ENCODE peak calls at places on chromosomes 6 and 20, in ten cellular contexts. One of them, this sample, is unnamed.

GRCh38 chr6:7701212-7701834 is 24.6 kb upstream of the BMP6 start:
- DNase-seq in sigmoid colon: no peak
- DNase-seq in HepG2: no peak
- DNase-seq in breast epithelium: no peak
- DNase-seq in RWPE1: no peak
- DNase-seq in BE2C: no peak
- DNase-seq in pancreas: no peak
- DNase-seq in GM12865: no peak
- DNase-seq in CD8-positive, alpha-beta T cell: no peak
- DNase-seq in astrocyte of the cerebellum: no peak
- DNase-seq in this sample: no peak

GRCh38 chr6:6861995-6862394 is 245.8 kb upstream of the RREB1 start:
- DNase-seq in CD8-positive, alpha-beta T cell: no peak
- DNase-seq in GM12865: no peak
- DNase-seq in pancreas: no peak
- DNase-seq in RWPE1: no peak
- DNase-seq in astrocyte of the cerebellum: no peak
- DNase-seq in breast epithelium: no peak
- DNase-seq in sigmoid colon: no peak
- DNase-seq in BE2C: no peak
- DNase-seq in HepG2: no peak
- DNase-seq in this sample: no peak

GRCh38 chr6:75403563-75403962 is 90.0 kb downstream of the FILIP1 start:
- DNase-seq in astrocyte of the cerebellum: no peak
- DNase-seq in RWPE1: no peak
- DNase-seq in pancreas: no peak
- DNase-seq in CD8-positive, alpha-beta T cell: no peak
- DNase-seq in BE2C: no peak
- DNase-seq in HepG2: no peak
- DNase-seq in sigmoid colon: no peak
- DNase-seq in breast epithelium: no peak
- DNase-seq in GM12865: no peak
- DNase-seq in this sample: no peak

GRCh38 chr20:57138198-57138995 is 128.0 kb downstream of the BMP7 start:
- DNase-seq in CD8-positive, alpha-beta T cell: no peak
- DNase-seq in BE2C: no peak
- DNase-seq in HepG2: no peak
- DNase-seq in breast epithelium: no peak
- DNase-seq in sigmoid colon: no peak
- DNase-seq in RWPE1: no peak
- DNase-seq in GM12865: no peak
- DNase-seq in pancreas: no peak
- DNase-seq in astrocyte of the cerebellum: no peak
- DNase-seq in this sample: no peak

GRCh38 chr20:43658068-43658722 is 8.7 kb upstream of the MYBL2 start:
- DNase-seq in GM12865: peak
- DNase-seq in HepG2: peak
- DNase-seq in CD8-positive, alpha-beta T cell: no peak
- DNase-seq in breast epithelium: no peak
- DNase-seq in BE2C: peak
- DNase-seq in astrocyte of the cerebellum: no peak
- DNase-seq in pancreas: no peak
- DNase-seq in sigmoid colon: no peak
- DNase-seq in RWPE1: peak
- DNase-seq in this sample: no peak

GRCh38 chr6:41022294-41022693 is 16.7 kb downstream of the UNC5CL start:
- DNase-seq in sigmoid colon: no peak
- DNase-seq in BE2C: no peak
- DNase-seq in astrocyte of the cerebellum: no peak
- DNase-seq in pancreas: no peak
- DNase-seq in breast epithelium: no peak
- DNase-seq in RWPE1: no peak
- DNase-seq in CD8-positive, alpha-beta T cell: no peak
- DNase-seq in HepG2: no peak
- DNase-seq in GM12865: no peak
- DNase-seq in this sample: no peak

GRCh38 chr6:30483677-30484279 is 5.5 kb upstream of the HLA-E start:
- DNase-seq in HepG2: peak
- DNase-seq in CD8-positive, alpha-beta T cell: no peak
- DNase-seq in RWPE1: no peak
- DNase-seq in pancreas: peak
- DNase-seq in GM12865: peak
- DNase-seq in astrocyte of the cerebellum: peak
- DNase-seq in sigmoid colon: no peak
- DNase-seq in breast epithelium: no peak
- DNase-seq in BE2C: peak
- DNase-seq in this sample: no peak

GRCh38 chr6:157410088-157410487 is 29.1 kb downstream of the ZDHHC14 start:
- DNase-seq in RWPE1: no peak
- DNase-seq in BE2C: no peak
- DNase-seq in HepG2: no peak
- DNase-seq in GM12865: no peak
- DNase-seq in astrocyte of the cerebellum: peak
- DNase-seq in sigmoid colon: no peak
- DNase-seq in pancreas: no peak
- DNase-seq in breast epithelium: no peak
- DNase-seq in CD8-positive, alpha-beta T cell: no peak
- DNase-seq in this sample: no peak

DNA sequence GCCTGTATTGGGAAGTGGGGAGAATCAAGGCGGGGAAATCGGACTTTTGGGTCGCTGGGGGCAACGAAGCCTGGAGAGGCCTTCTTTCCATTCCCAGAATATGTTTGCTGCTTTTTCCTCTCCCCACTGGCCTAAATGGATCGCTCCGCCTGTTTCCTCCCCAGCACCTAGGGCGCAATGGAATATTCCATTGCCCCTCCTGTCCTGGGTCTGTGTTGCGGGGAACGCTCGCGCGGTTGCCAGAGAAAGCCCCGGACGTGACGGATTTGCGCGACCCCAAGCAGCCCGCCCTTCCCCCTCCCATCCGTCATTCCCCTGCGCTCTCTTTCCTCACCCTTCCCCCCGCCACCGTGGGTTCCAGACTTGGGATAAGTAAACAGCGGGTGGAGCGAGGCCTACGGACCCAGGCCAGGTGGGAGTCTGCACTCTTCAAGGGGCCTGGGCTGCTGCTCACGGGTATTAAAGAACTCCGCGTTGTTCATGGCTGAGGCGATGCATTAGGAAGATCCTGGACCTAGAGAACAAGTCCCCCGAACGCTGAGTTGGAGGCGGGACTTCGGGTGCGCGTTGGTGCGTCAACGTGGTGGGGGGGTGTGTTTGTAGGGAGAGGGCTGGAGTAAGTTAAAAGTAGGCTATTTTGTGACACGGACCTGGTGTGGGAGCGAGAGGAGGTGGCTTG is at the start of gene PPT2:
- DNase-seq in GM12865: peak
- DNase-seq in breast epithelium: peak
- DNase-seq in sigmoid colon: peak
- DNase-seq in BE2C: peak
- DNase-seq in HepG2: peak
- DNase-seq in astrocyte of the cerebellum: peak
- DNase-seq in CD8-positive, alpha-beta T cell: peak
- DNase-seq in RWPE1: peak
- DNase-seq in pancreas: peak
- DNase-seq in this sample: peak
- TF ChIP-seq CTCF in GM12865: no peak
- TF ChIP-seq CTCF in breast epithelium: no peak
- TF ChIP-seq CTCF in sigmoid colon: peak
- TF ChIP-seq CTCF in BE2C: no peak
- TF ChIP-seq CTCF in HepG2: peak
- TF ChIP-seq CTCF in astrocyte of the cerebellum: no peak
- TF ChIP-seq CTCF in CD8-positive, alpha-beta T cell: no peak
- TF ChIP-seq CTCF in RWPE1: no peak
- TF ChIP-seq CTCF in pancreas: no peak
- TF ChIP-seq CTCF in this sample: no peak

GRCh38 chr6:108561742-108562502 is 1.2 kb downstream of the FOXO3 start:
- DNase-seq in breast epithelium: no peak
- DNase-seq in HepG2: peak
- DNase-seq in GM12865: no peak
- DNase-seq in BE2C: peak
- DNase-seq in sigmoid colon: peak
- DNase-seq in CD8-positive, alpha-beta T cell: no peak
- DNase-seq in pancreas: peak
- DNase-seq in RWPE1: peak
- DNase-seq in astrocyte of the cerebellum: no peak
- DNase-seq in this sample: no peak

GRCh38 chr6:108564178-108564577 is 3.5 kb downstream of the FOXO3 start:
- DNase-seq in pancreas: no peak
- DNase-seq in HepG2: no peak
- DNase-seq in GM12865: peak
- DNase-seq in breast epithelium: no peak
- DNase-seq in BE2C: no peak
- DNase-seq in astrocyte of the cerebellum: peak
- DNase-seq in sigmoid colon: no peak
- DNase-seq in RWPE1: peak
- DNase-seq in CD8-positive, alpha-beta T cell: no peak
- DNase-seq in this sample: no peak

GRCh38 chr6:108563292-108563691 is 2.6 kb downstream of the FOXO3 start:
- DNase-seq in pancreas: no peak
- DNase-seq in breast epithelium: no peak
- DNase-seq in sigmoid colon: no peak
- DNase-seq in BE2C: no peak
- DNase-seq in RWPE1: no peak
- DNase-seq in GM12865: no peak
- DNase-seq in CD8-positive, alpha-beta T cell: no peak
- DNase-seq in HepG2: no peak
- DNase-seq in astrocyte of the cerebellum: no peak
- DNase-seq in this sample: no peak

GRCh38 chr6:108560463-108561308 is at the start of gene FOXO3:
- DNase-seq in HepG2: peak
- DNase-seq in CD8-positive, alpha-beta T cell: peak
- DNase-seq in pancreas: peak
- DNase-seq in RWPE1: peak
- DNase-seq in GM12865: peak
- DNase-seq in BE2C: peak
- DNase-seq in breast epithelium: peak
- DNase-seq in astrocyte of the cerebellum: peak
- DNase-seq in sigmoid colon: peak
- DNase-seq in this sample: peak

GRCh38 chr6:108562503-108562993 is 1.8 kb downstream of the FOXO3 start:
- DNase-seq in BE2C: peak
- DNase-seq in breast epithelium: no peak
- DNase-seq in sigmoid colon: peak
- DNase-seq in pancreas: peak
- DNase-seq in astrocyte of the cerebellum: no peak
- DNase-seq in CD8-positive, alpha-beta T cell: no peak
- DNase-seq in HepG2: peak
- DNase-seq in GM12865: no peak
- DNase-seq in RWPE1: peak
- DNase-seq in this sample: no peak
- TF ChIP-seq CTCF in BE2C: peak
- TF ChIP-seq CTCF in breast epithelium: no peak
- TF ChIP-seq CTCF in sigmoid colon: no peak
- TF ChIP-seq CTCF in pancreas: no peak
- TF ChIP-seq CTCF in astrocyte of the cerebellum: no peak
- TF ChIP-seq CTCF in CD8-positive, alpha-beta T cell: no peak
- TF ChIP-seq CTCF in HepG2: no peak
- TF ChIP-seq CTCF in GM12865: no peak
- TF ChIP-seq CTCF in RWPE1: no peak
- TF ChIP-seq CTCF in this sample: no peak

GRCh38 chr20:47784256-47784598 is 1.1 kb downstream of the SULF2 start:
- DNase-seq in GM12865: no peak
- DNase-seq in breast epithelium: no peak
- DNase-seq in sigmoid colon: no peak
- DNase-seq in CD8-positive, alpha-beta T cell: no peak
- DNase-seq in BE2C: no peak
- DNase-seq in RWPE1: no peak
- DNase-seq in pancreas: no peak
- DNase-seq in HepG2: no peak
- DNase-seq in astrocyte of the cerebellum: no peak
- DNase-seq in this sample: peak

GRCh38 chr20:47785900-47786762 is 850 bp upstream of the SULF2 start:
- DNase-seq in BE2C: peak
- DNase-seq in RWPE1: peak
- DNase-seq in CD8-positive, alpha-beta T cell: no peak
- DNase-seq in astrocyte of the cerebellum: peak
- DNase-seq in HepG2: peak
- DNase-seq in breast epithelium: no peak
- DNase-seq in sigmoid colon: peak
- DNase-seq in GM12865: peak
- DNase-seq in pancreas: peak
- DNase-seq in this sample: peak

GRCh38 chr20:47785321-47785899 is at the start of gene SULF2:
- DNase-seq in GM12865: no peak
- DNase-seq in CD8-positive, alpha-beta T cell: no peak
- DNase-seq in sigmoid colon: no peak
- DNase-seq in breast epithelium: no peak
- DNase-seq in HepG2: no peak
- DNase-seq in astrocyte of the cerebellum: no peak
- DNase-seq in RWPE1: peak
- DNase-seq in BE2C: peak
- DNase-seq in pancreas: no peak
- DNase-seq in this sample: peak

GRCh38 chr20:47782920-47783552 is 2.2 kb downstream of the SULF2 start:
- DNase-seq in breast epithelium: no peak
- DNase-seq in HepG2: peak
- DNase-seq in pancreas: no peak
- DNase-seq in sigmoid colon: no peak
- DNase-seq in GM12865: no peak
- DNase-seq in RWPE1: no peak
- DNase-seq in CD8-positive, alpha-beta T cell: no peak
- DNase-seq in BE2C: no peak
- DNase-seq in astrocyte of the cerebellum: no peak
- DNase-seq in this sample: peak

DNA sequence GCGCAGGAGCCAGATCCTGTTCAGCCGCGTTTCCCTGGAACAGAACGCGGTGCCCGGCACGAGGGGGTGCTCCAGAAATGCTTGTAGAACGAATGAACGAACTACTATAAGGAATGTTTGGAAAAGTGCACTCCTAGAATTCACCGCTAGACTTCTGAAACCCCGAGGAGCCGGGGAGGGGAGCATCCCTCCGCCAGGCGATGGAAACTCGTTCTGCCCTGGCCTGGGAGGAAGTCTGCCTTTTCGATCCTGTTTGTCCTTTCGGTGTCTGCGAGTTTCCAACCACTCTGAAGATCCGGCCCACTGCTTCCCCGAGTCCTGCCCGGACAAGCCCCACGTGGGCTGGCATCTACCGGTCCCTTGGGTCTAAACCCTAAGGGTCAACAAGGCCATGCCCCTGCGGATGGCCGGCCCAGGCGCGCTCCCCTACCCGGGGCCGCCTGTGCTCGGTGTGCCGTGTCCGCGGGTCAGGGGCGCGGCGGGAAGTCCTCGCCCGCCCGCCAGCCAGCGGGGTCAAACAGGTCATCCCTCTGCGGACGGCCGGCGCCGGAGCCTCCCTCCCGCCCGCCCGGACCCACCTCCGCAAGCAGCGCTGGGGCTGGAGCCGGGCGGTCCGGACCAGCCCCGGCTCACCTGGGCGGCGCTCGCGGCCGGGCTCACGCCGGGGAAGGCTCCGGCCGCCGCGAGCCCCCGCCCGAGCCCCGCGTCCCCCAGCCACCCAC is 521 bp downstream of the SULF2 start:
- DNase-seq in pancreas: peak
- DNase-seq in CD8-positive, alpha-beta T cell: no peak
- DNase-seq in RWPE1: peak
- DNase-seq in astrocyte of the cerebellum: no peak
- DNase-seq in HepG2: peak
- DNase-seq in GM12865: peak
- DNase-seq in sigmoid colon: no peak
- DNase-seq in breast epithelium: no peak
- DNase-seq in BE2C: peak
- DNase-seq in this sample: peak
- TF ChIP-seq CTCF in pancreas: no peak
- TF ChIP-seq CTCF in CD8-positive, alpha-beta T cell: no peak
- TF ChIP-seq CTCF in RWPE1: no peak
- TF ChIP-seq CTCF in astrocyte of the cerebellum: peak
- TF ChIP-seq CTCF in HepG2: peak
- TF ChIP-seq CTCF in GM12865: no peak
- TF ChIP-seq CTCF in sigmoid colon: peak
- TF ChIP-seq CTCF in breast epithelium: peak
- TF ChIP-seq CTCF in BE2C: peak
- TF ChIP-seq CTCF in this sample: no peak

DNA sequence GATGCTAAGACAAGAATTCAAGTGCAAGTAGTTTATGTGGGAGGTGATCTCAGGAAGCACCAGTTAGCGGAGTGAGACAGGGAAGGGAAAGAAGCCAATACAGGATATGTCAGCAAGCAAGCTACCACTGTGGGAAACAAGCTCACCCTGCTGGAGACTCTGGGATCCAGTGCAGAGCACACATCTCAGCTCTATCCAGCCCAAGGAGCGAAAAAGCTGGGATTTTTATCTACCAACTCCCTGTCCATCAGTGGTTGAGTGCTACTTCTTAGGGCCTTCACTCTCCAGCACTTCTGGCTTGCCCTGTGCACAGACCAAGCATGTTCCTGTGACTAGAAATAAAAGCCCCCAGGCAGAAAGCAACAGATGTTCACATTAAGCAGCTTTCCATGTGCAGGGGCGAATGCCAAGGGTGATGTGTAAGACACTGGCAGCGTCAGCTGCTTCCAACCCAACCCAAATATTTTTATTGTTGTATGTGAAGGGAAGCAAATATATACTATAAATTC is 10.8 kb upstream of the RNF24 start:
- DNase-seq in RWPE1: peak
- DNase-seq in breast epithelium: no peak
- DNase-seq in CD8-positive, alpha-beta T cell: peak
- DNase-seq in BE2C: peak
- DNase-seq in GM12865: no peak
- DNase-seq in sigmoid colon: peak
- DNase-seq in pancreas: no peak
- DNase-seq in astrocyte of the cerebellum: peak
- DNase-seq in HepG2: peak
- DNase-seq in this sample: no peak
- TF ChIP-seq CTCF in RWPE1: no peak
- TF ChIP-seq CTCF in breast epithelium: peak
- TF ChIP-seq CTCF in CD8-positive, alpha-beta T cell: no peak
- TF ChIP-seq CTCF in BE2C: peak
- TF ChIP-seq CTCF in GM12865: no peak
- TF ChIP-seq CTCF in sigmoid colon: no peak
- TF ChIP-seq CTCF in pancreas: no peak
- TF ChIP-seq CTCF in astrocyte of the cerebellum: peak
- TF ChIP-seq CTCF in HepG2: peak
- TF ChIP-seq CTCF in this sample: no peak